ENCODE peak calls at places on chromosomes 12 and 14, in seven cellular contexts. One of them, this sample, is unnamed.

GRCh38 chr14:101885254-101885576 is 79.2 kb upstream of the DYNC1H1 start:
- DNase-seq in ovary: no peak
- DNase-seq in esophagus squamous epithelium: no peak
- DNase-seq in sigmoid colon: peak; percentile 58
- DNase-seq in stomach: no peak
- DNase-seq in body of pancreas: no peak
- DNase-seq in A549: no peak
- DNase-seq in this sample: no peak

GRCh38 chr12:105445261-105446015 is 114.9 kb downstream of the C12orf75 start:
- DNase-seq in A549: no peak
- DNase-seq in ovary: no peak
- DNase-seq in body of pancreas: no peak
- DNase-seq in sigmoid colon: no peak
- DNase-seq in esophagus squamous epithelium: no peak
- DNase-seq in stomach: no peak
- DNase-seq in this sample: no peak

GRCh38 chr12:67424784-67425183 is 155.6 kb downstream of the CAND1 start:
- DNase-seq in body of pancreas: no peak
- DNase-seq in esophagus squamous epithelium: no peak
- DNase-seq in sigmoid colon: no peak
- DNase-seq in ovary: no peak
- DNase-seq in A549: no peak
- DNase-seq in stomach: no peak
- DNase-seq in this sample: no peak

GRCh38 chr12:2642176-2642892 is 152.4 kb upstream of the FKBP4 start:
- DNase-seq in ovary: no peak
- DNase-seq in stomach: no peak
- DNase-seq in A549: no peak
- DNase-seq in sigmoid colon: peak; percentile 9
- DNase-seq in esophagus squamous epithelium: no peak
- DNase-seq in body of pancreas: no peak
- DNase-seq in this sample: no peak

GRCh38 chr12:116160196-116160595 is 117.3 kb downstream of the MED13L start:
- DNase-seq in esophagus squamous epithelium: no peak
- DNase-seq in body of pancreas: no peak
- DNase-seq in stomach: no peak
- DNase-seq in sigmoid colon: no peak
- DNase-seq in ovary: no peak
- DNase-seq in A549: peak; percentile 43
- DNase-seq in this sample: no peak

GRCh38 chr14:102323102-102323501 is 3.6 kb downstream of the ZNF839 start:
- DNase-seq in A549: peak; percentile 82
- DNase-seq in esophagus squamous epithelium: no peak
- DNase-seq in sigmoid colon: peak; percentile 81
- DNase-seq in stomach: peak; percentile 67
- DNase-seq in body of pancreas: peak; percentile 77
- DNase-seq in ovary: peak; percentile 44
- DNase-seq in this sample: no peak

GRCh38 chr12:97912943-97913342 is 450.3 kb downstream of the RMST start:
- DNase-seq in ovary: no peak
- DNase-seq in sigmoid colon: no peak
- DNase-seq in A549: no peak
- DNase-seq in stomach: no peak
- DNase-seq in body of pancreas: no peak
- DNase-seq in esophagus squamous epithelium: no peak
- DNase-seq in this sample: no peak

GRCh38 chr14:68255697-68256178 is 436.2 kb downstream of the RAD51B start:
- DNase-seq in ovary: no peak
- DNase-seq in esophagus squamous epithelium: no peak
- DNase-seq in body of pancreas: no peak
- DNase-seq in A549: no peak
- DNase-seq in sigmoid colon: no peak
- DNase-seq in stomach: no peak
- DNase-seq in this sample: no peak

GRCh38 chr12:31742891-31743290 is 14.1 kb upstream of the AMN1 start:
- DNase-seq in stomach: no peak
- DNase-seq in sigmoid colon: no peak
- DNase-seq in esophagus squamous epithelium: no peak
- DNase-seq in ovary: no peak
- DNase-seq in body of pancreas: no peak
- DNase-seq in A549: no peak
- DNase-seq in this sample: no peak

GRCh38 chr14:103385994-103386491 is 828 bp downstream of the MARK3 start:
- DNase-seq in sigmoid colon: peak; percentile 68
- DNase-seq in ovary: peak; percentile 25
- DNase-seq in A549: no peak
- DNase-seq in body of pancreas: peak; percentile 45
- DNase-seq in esophagus squamous epithelium: no peak
- DNase-seq in stomach: peak; percentile 35
- DNase-seq in this sample: peak; percentile 20

GRCh38 chr14:76955575-76956252 is 72.8 kb downstream of the IRF2BPL start:
- DNase-seq in esophagus squamous epithelium: no peak
- DNase-seq in A549: no peak
- DNase-seq in sigmoid colon: no peak
- DNase-seq in body of pancreas: no peak
- DNase-seq in stomach: no peak
- DNase-seq in ovary: no peak
- DNase-seq in this sample: peak; percentile 53

GRCh38 chr12:113204806-113205205 is 16.5 kb upstream of the TPCN1 start:
- DNase-seq in A549: no peak
- DNase-seq in ovary: no peak
- DNase-seq in sigmoid colon: no peak
- DNase-seq in esophagus squamous epithelium: no peak
- DNase-seq in body of pancreas: no peak
- DNase-seq in stomach: no peak
- DNase-seq in this sample: no peak

GRCh38 chr14:78593949-78594348 is 423.8 kb downstream of the NRXN3 start:
- DNase-seq in body of pancreas: no peak
- DNase-seq in sigmoid colon: no peak
- DNase-seq in ovary: no peak
- DNase-seq in esophagus squamous epithelium: no peak
- DNase-seq in stomach: no peak
- DNase-seq in A549: no peak
- DNase-seq in this sample: no peak

GRCh38 chr12:115102450-115102849 is 418.5 kb upstream of the TBX3 start:
- DNase-seq in A549: no peak
- DNase-seq in body of pancreas: no peak
- DNase-seq in sigmoid colon: no peak
- DNase-seq in stomach: no peak
- DNase-seq in ovary: no peak
- DNase-seq in esophagus squamous epithelium: no peak
- DNase-seq in this sample: peak; percentile 24

GRCh38 chr14:96103560-96104460 is 64.6 kb downstream of the C14orf132 start:
- DNase-seq in A549: no peak
- DNase-seq in ovary: no peak
- DNase-seq in esophagus squamous epithelium: no peak
- DNase-seq in stomach: no peak
- DNase-seq in sigmoid colon: no peak
- DNase-seq in body of pancreas: no peak
- DNase-seq in this sample: no peak

GRCh38 chr14:86543531-86543930 is 1013.6 kb downstream of the FLRT2 start:
- DNase-seq in esophagus squamous epithelium: no peak
- DNase-seq in sigmoid colon: no peak
- DNase-seq in body of pancreas: no peak
- DNase-seq in stomach: no peak
- DNase-seq in ovary: no peak
- DNase-seq in A549: no peak
- DNase-seq in this sample: no peak

GRCh38 chr12:94872671-94873367 is 130.7 kb downstream of the NDUFA12 start:
- DNase-seq in ovary: peak; percentile 16
- DNase-seq in body of pancreas: no peak
- DNase-seq in A549: no peak
- DNase-seq in stomach: no peak
- DNase-seq in sigmoid colon: no peak
- DNase-seq in esophagus squamous epithelium: no peak
- DNase-seq in this sample: no peak

GRCh38 chr14:68862954-68863594 is 70.2 kb upstream of the ZFP36L1 start:
- DNase-seq in sigmoid colon: peak; percentile 88
- DNase-seq in esophagus squamous epithelium: no peak
- DNase-seq in stomach: peak; percentile 83
- DNase-seq in A549: peak; percentile 79
- DNase-seq in body of pancreas: peak; percentile 78
- DNase-seq in ovary: peak; percentile 66
- DNase-seq in this sample: peak; percentile 80

GRCh38 chr12:53568428-53569173 is 57.6 kb downstream of the ATF7 start:
- DNase-seq in A549: no peak
- DNase-seq in sigmoid colon: no peak
- DNase-seq in body of pancreas: no peak
- DNase-seq in stomach: no peak
- DNase-seq in esophagus squamous epithelium: no peak
- DNase-seq in ovary: no peak
- DNase-seq in this sample: no peak

GRCh38 chr12:132550014-132550802 is 60.2 kb downstream of the LRCOL1 start:
- DNase-seq in sigmoid colon: no peak
- DNase-seq in esophagus squamous epithelium: no peak
- DNase-seq in ovary: no peak
- DNase-seq in A549: no peak
- DNase-seq in stomach: no peak
- DNase-seq in body of pancreas: no peak
- DNase-seq in this sample: no peak

GRCh38 chr14:36069535-36069900 is 107.0 kb downstream of the PTCSC3 start:
- DNase-seq in ovary: no peak
- DNase-seq in esophagus squamous epithelium: no peak
- DNase-seq in stomach: peak; percentile 32
- DNase-seq in sigmoid colon: no peak
- DNase-seq in A549: peak; percentile 45
- DNase-seq in body of pancreas: peak; percentile 68
- DNase-seq in this sample: no peak

GRCh38 chr12:89824822-89825221 is 116.2 kb upstream of the ATP2B1 start:
- DNase-seq in esophagus squamous epithelium: no peak
- DNase-seq in stomach: no peak
- DNase-seq in sigmoid colon: no peak
- DNase-seq in body of pancreas: no peak
- DNase-seq in A549: no peak
- DNase-seq in ovary: no peak
- DNase-seq in this sample: no peak

GRCh38 chr12:106138279-106138645 is 492 bp downstream of the NUAK1 start:
- DNase-seq in stomach: no peak
- DNase-seq in ovary: peak; percentile 25
- DNase-seq in A549: no peak
- DNase-seq in body of pancreas: peak; percentile 29
- DNase-seq in sigmoid colon: no peak
- DNase-seq in esophagus squamous epithelium: no peak
- DNase-seq in this sample: peak; percentile 39

GRCh38 chr14:67943947-67944346 is 124.4 kb downstream of the RAD51B start:
- DNase-seq in esophagus squamous epithelium: no peak
- DNase-seq in ovary: peak; percentile 80
- DNase-seq in sigmoid colon: peak; percentile 94
- DNase-seq in body of pancreas: peak; percentile 88
- DNase-seq in stomach: peak; percentile 68
- DNase-seq in A549: peak; percentile 44
- DNase-seq in this sample: peak; percentile 72

DNA sequence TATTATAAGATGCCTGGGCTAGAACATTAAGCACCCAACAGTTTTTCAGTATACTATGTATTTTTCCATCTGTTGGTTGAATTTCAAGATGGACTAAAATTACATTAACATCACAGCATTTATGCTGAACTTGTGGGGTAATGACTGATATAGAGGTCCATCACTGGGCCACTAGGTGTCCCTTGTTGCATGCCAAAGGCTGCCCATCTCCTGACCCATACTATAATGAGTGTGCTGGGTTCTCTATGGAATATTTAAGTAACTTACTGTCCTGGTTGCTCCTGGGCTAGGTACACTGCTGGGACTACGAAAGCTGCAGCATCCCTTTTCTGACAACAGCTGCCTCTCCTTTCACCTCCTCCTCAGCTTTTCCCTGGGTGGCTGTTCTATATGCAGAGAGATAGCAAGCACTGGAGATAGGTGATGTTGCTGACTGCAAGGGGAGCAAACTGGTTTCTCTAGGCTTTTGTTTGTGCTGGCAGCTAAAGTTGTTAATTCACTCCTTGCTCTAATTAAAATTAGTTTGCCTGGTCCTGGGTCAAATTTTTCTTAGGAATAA is 138.6 kb upstream of the TRHDE start:
- DNase-seq in ovary: no peak
- DNase-seq in body of pancreas: no peak
- DNase-seq in esophagus squamous epithelium: no peak
- DNase-seq in sigmoid colon: no peak
- DNase-seq in A549: no peak
- DNase-seq in stomach: no peak
- DNase-seq in this sample: no peak
- TF ChIP-seq CTCF in ovary: no peak
- TF ChIP-seq CTCF in body of pancreas: no peak
- TF ChIP-seq CTCF in esophagus squamous epithelium: no peak
- TF ChIP-seq CTCF in sigmoid colon: no peak
- TF ChIP-seq CTCF in A549: no peak
- TF ChIP-seq CTCF in stomach: no peak
- TF ChIP-seq CTCF in this sample: no peak

GRCh38 chr12:96906498-96906848 is 584 bp upstream of the NEDD1 start:
- DNase-seq in body of pancreas: no peak
- DNase-seq in esophagus squamous epithelium: no peak
- DNase-seq in A549: peak; percentile 7
- DNase-seq in stomach: no peak
- DNase-seq in ovary: no peak
- DNase-seq in sigmoid colon: no peak
- DNase-seq in this sample: no peak

GRCh38 chr12:96907681-96908163 is 665 bp downstream of the NEDD1 start:
- DNase-seq in ovary: no peak
- DNase-seq in esophagus squamous epithelium: no peak
- DNase-seq in sigmoid colon: no peak
- DNase-seq in body of pancreas: peak; percentile 14
- DNase-seq in A549: peak; percentile 13
- DNase-seq in stomach: no peak
- DNase-seq in this sample: no peak

GRCh38 chr12:96902076-96902475 is 5.0 kb upstream of the NEDD1 start:
- DNase-seq in A549: peak; percentile 21
- DNase-seq in ovary: no peak
- DNase-seq in stomach: no peak
- DNase-seq in esophagus squamous epithelium: no peak
- DNase-seq in sigmoid colon: no peak
- DNase-seq in body of pancreas: no peak
- DNase-seq in this sample: no peak

GRCh38 chr12:96908170-96908675 is 1.2 kb downstream of the NEDD1 start:
- DNase-seq in stomach: no peak
- DNase-seq in esophagus squamous epithelium: no peak
- DNase-seq in A549: peak; percentile 12
- DNase-seq in ovary: no peak
- DNase-seq in body of pancreas: no peak
- DNase-seq in sigmoid colon: no peak
- DNase-seq in this sample: no peak

GRCh38 chr12:96906849-96907664 is at the start of gene NEDD1:
- DNase-seq in sigmoid colon: peak; percentile 91
- DNase-seq in stomach: peak; percentile 87
- DNase-seq in esophagus squamous epithelium: no peak
- DNase-seq in body of pancreas: peak; percentile 83
- DNase-seq in A549: peak; percentile 75
- DNase-seq in ovary: peak; percentile 82
- DNase-seq in this sample: peak; percentile 89
- TF ChIP-seq POLR2A in sigmoid colon: peak; percentile 51
- TF ChIP-seq POLR2A in stomach: no peak
- TF ChIP-seq POLR2A in esophagus squamous epithelium: peak; percentile 67
- TF ChIP-seq POLR2A in body of pancreas: peak; percentile 73
- TF ChIP-seq POLR2A in A549: peak; percentile 74
- TF ChIP-seq POLR2A in ovary: peak; percentile 59
- TF ChIP-seq POLR2A in this sample: peak; percentile 80

GRCh38 chr12:93127582-93128331 is 198.7 kb upstream of the EEA1 start:
- DNase-seq in esophagus squamous epithelium: no peak
- DNase-seq in ovary: peak; percentile 84
- DNase-seq in stomach: peak; percentile 32
- DNase-seq in A549: no peak
- DNase-seq in sigmoid colon: peak; percentile 91
- DNase-seq in body of pancreas: peak; percentile 74
- DNase-seq in this sample: peak; percentile 79
- TF ChIP-seq CTCF in esophagus squamous epithelium: peak; percentile 58
- TF ChIP-seq CTCF in ovary: peak; percentile 75
- TF ChIP-seq CTCF in stomach: peak; percentile 7
- TF ChIP-seq CTCF in A549: no peak
- TF ChIP-seq CTCF in sigmoid colon: peak; percentile 6
- TF ChIP-seq CTCF in body of pancreas: no peak
- TF ChIP-seq CTCF in this sample: peak; percentile 48

GRCh38 chr12:110687770-110688169 is 1.1 kb downstream of the HVCN1 start:
- DNase-seq in stomach: no peak
- DNase-seq in body of pancreas: no peak
- DNase-seq in A549: no peak
- DNase-seq in ovary: no peak
- DNase-seq in esophagus squamous epithelium: no peak
- DNase-seq in sigmoid colon: peak; percentile 56
- DNase-seq in this sample: no peak
- TF ChIP-seq POLR2A in stomach: no peak
- TF ChIP-seq POLR2A in body of pancreas: no peak
- TF ChIP-seq POLR2A in A549: no peak
- TF ChIP-seq POLR2A in ovary: no peak
- TF ChIP-seq POLR2A in esophagus squamous epithelium: no peak
- TF ChIP-seq POLR2A in sigmoid colon: no peak
- TF ChIP-seq POLR2A in this sample: no peak